ENCODE peak calls at places on chromosome 11, in nine cellular contexts. One of them, this sample, is unnamed.

GRCh38 chr11:47056261-47056915 is 119.8 kb downstream of the CSTPP1 start:
- DNase-seq in AG08395: peak; percentile 32
- DNase-seq in DMS153: no peak
- DNase-seq in activated CD8-positive, alpha-beta memory T cell treated with anti-CD3 and anti-CD28 coated beads for 24 hours: no peak
- DNase-seq in mammary epithelial cell: peak; percentile 17
- DNase-seq in HEK293T: no peak
- DNase-seq in naive B cell: no peak
- DNase-seq in ureter: no peak
- DNase-seq in DMS 273 treated with DMSO at 0.1 percent for 48 hours: no peak
- DNase-seq in this sample: no peak

GRCh38 chr11:81255905-81256304 is 1477.8 kb downstream of the FAM181B start:
- DNase-seq in HEK293T: no peak
- DNase-seq in activated CD8-positive, alpha-beta memory T cell treated with anti-CD3 and anti-CD28 coated beads for 24 hours: no peak
- DNase-seq in AG08395: no peak
- DNase-seq in DMS153: no peak
- DNase-seq in ureter: no peak
- DNase-seq in naive B cell: no peak
- DNase-seq in DMS 273 treated with DMSO at 0.1 percent for 48 hours: no peak
- DNase-seq in mammary epithelial cell: no peak
- DNase-seq in this sample: no peak

GRCh38 chr11:60905047-60905446 is 1.3 kb downstream of the PRPF19 start:
- DNase-seq in naive B cell: no peak
- DNase-seq in mammary epithelial cell: no peak
- DNase-seq in DMS 273 treated with DMSO at 0.1 percent for 48 hours: no peak
- DNase-seq in ureter: no peak
- DNase-seq in DMS153: no peak
- DNase-seq in AG08395: no peak
- DNase-seq in HEK293T: no peak
- DNase-seq in activated CD8-positive, alpha-beta memory T cell treated with anti-CD3 and anti-CD28 coated beads for 24 hours: peak; percentile 47
- DNase-seq in this sample: no peak

GRCh38 chr11:124872280-124872679 is 7.0 kb downstream of the ROBO3 start:
- DNase-seq in DMS 273 treated with DMSO at 0.1 percent for 48 hours: no peak
- DNase-seq in naive B cell: no peak
- DNase-seq in mammary epithelial cell: no peak
- DNase-seq in HEK293T: no peak
- DNase-seq in AG08395: no peak
- DNase-seq in ureter: no peak
- DNase-seq in activated CD8-positive, alpha-beta memory T cell treated with anti-CD3 and anti-CD28 coated beads for 24 hours: no peak
- DNase-seq in DMS153: no peak
- DNase-seq in this sample: no peak

GRCh38 chr11:64842851-64843841 is 1.3 kb downstream of the CDC42BPG start:
- DNase-seq in AG08395: no peak
- DNase-seq in activated CD8-positive, alpha-beta memory T cell treated with anti-CD3 and anti-CD28 coated beads for 24 hours: no peak
- DNase-seq in naive B cell: no peak
- DNase-seq in ureter: peak; percentile 81
- DNase-seq in DMS153: peak; percentile 37
- DNase-seq in HEK293T: no peak
- DNase-seq in mammary epithelial cell: peak; percentile 85
- DNase-seq in DMS 273 treated with DMSO at 0.1 percent for 48 hours: no peak
- DNase-seq in this sample: no peak

GRCh38 chr11:7167976-7168740 is 79.4 kb downstream of the RBMXL2 start:
- DNase-seq in naive B cell: no peak
- DNase-seq in AG08395: no peak
- DNase-seq in DMS 273 treated with DMSO at 0.1 percent for 48 hours: no peak
- DNase-seq in DMS153: no peak
- DNase-seq in activated CD8-positive, alpha-beta memory T cell treated with anti-CD3 and anti-CD28 coated beads for 24 hours: no peak
- DNase-seq in ureter: no peak
- DNase-seq in HEK293T: no peak
- DNase-seq in mammary epithelial cell: no peak
- DNase-seq in this sample: no peak

GRCh38 chr11:122595246-122595645 is 60.3 kb upstream of the UBASH3B start:
- DNase-seq in AG08395: no peak
- DNase-seq in DMS153: no peak
- DNase-seq in HEK293T: no peak
- DNase-seq in DMS 273 treated with DMSO at 0.1 percent for 48 hours: no peak
- DNase-seq in mammary epithelial cell: no peak
- DNase-seq in ureter: no peak
- DNase-seq in activated CD8-positive, alpha-beta memory T cell treated with anti-CD3 and anti-CD28 coated beads for 24 hours: no peak
- DNase-seq in naive B cell: no peak
- DNase-seq in this sample: no peak

GRCh38 chr11:131246156-131246555 is 124.3 kb upstream of the NTM start:
- DNase-seq in HEK293T: no peak
- DNase-seq in naive B cell: no peak
- DNase-seq in DMS 273 treated with DMSO at 0.1 percent for 48 hours: no peak
- DNase-seq in activated CD8-positive, alpha-beta memory T cell treated with anti-CD3 and anti-CD28 coated beads for 24 hours: no peak
- DNase-seq in mammary epithelial cell: no peak
- DNase-seq in AG08395: no peak
- DNase-seq in ureter: no peak
- DNase-seq in DMS153: no peak
- DNase-seq in this sample: no peak

GRCh38 chr11:77266766-77267165 is 34.7 kb downstream of the GDPD4 start:
- DNase-seq in HEK293T: no peak
- DNase-seq in AG08395: no peak
- DNase-seq in DMS153: no peak
- DNase-seq in mammary epithelial cell: no peak
- DNase-seq in DMS 273 treated with DMSO at 0.1 percent for 48 hours: no peak
- DNase-seq in naive B cell: no peak
- DNase-seq in activated CD8-positive, alpha-beta memory T cell treated with anti-CD3 and anti-CD28 coated beads for 24 hours: no peak
- DNase-seq in ureter: no peak
- DNase-seq in this sample: no peak

GRCh38 chr11:37394236-37394870 is 796.3 kb upstream of the RAG2 start:
- DNase-seq in mammary epithelial cell: no peak
- DNase-seq in ureter: no peak
- DNase-seq in HEK293T: no peak
- DNase-seq in naive B cell: no peak
- DNase-seq in DMS 273 treated with DMSO at 0.1 percent for 48 hours: no peak
- DNase-seq in AG08395: no peak
- DNase-seq in activated CD8-positive, alpha-beta memory T cell treated with anti-CD3 and anti-CD28 coated beads for 24 hours: no peak
- DNase-seq in DMS153: no peak
- DNase-seq in this sample: no peak

GRCh38 chr11:34757026-34757451 is 136.1 kb downstream of the EHF start:
- DNase-seq in AG08395: no peak
- DNase-seq in ureter: no peak
- DNase-seq in HEK293T: no peak
- DNase-seq in mammary epithelial cell: peak; percentile 31
- DNase-seq in DMS 273 treated with DMSO at 0.1 percent for 48 hours: no peak
- DNase-seq in naive B cell: no peak
- DNase-seq in activated CD8-positive, alpha-beta memory T cell treated with anti-CD3 and anti-CD28 coated beads for 24 hours: no peak
- DNase-seq in DMS153: no peak
- DNase-seq in this sample: no peak

GRCh38 chr11:1153105-1153950 is 4.4 kb upstream of the MUC5AC start:
- DNase-seq in DMS 273 treated with DMSO at 0.1 percent for 48 hours: no peak
- DNase-seq in mammary epithelial cell: no peak
- DNase-seq in DMS153: peak; percentile 18
- DNase-seq in ureter: no peak
- DNase-seq in AG08395: no peak
- DNase-seq in HEK293T: no peak
- DNase-seq in naive B cell: no peak
- DNase-seq in activated CD8-positive, alpha-beta memory T cell treated with anti-CD3 and anti-CD28 coated beads for 24 hours: peak; percentile 57
- DNase-seq in this sample: no peak

GRCh38 chr11:112345166-112345565 is 84.5 kb upstream of the PLET1 start:
- DNase-seq in DMS153: no peak
- DNase-seq in activated CD8-positive, alpha-beta memory T cell treated with anti-CD3 and anti-CD28 coated beads for 24 hours: no peak
- DNase-seq in ureter: peak; percentile 34
- DNase-seq in AG08395: no peak
- DNase-seq in mammary epithelial cell: no peak
- DNase-seq in HEK293T: no peak
- DNase-seq in DMS 273 treated with DMSO at 0.1 percent for 48 hours: no peak
- DNase-seq in naive B cell: no peak
- DNase-seq in this sample: no peak

GRCh38 chr11:120667281-120667680 is 155.7 kb downstream of the GRIK4 start:
- DNase-seq in ureter: no peak
- DNase-seq in naive B cell: no peak
- DNase-seq in DMS153: no peak
- DNase-seq in HEK293T: no peak
- DNase-seq in activated CD8-positive, alpha-beta memory T cell treated with anti-CD3 and anti-CD28 coated beads for 24 hours: no peak
- DNase-seq in AG08395: peak; percentile 18
- DNase-seq in mammary epithelial cell: no peak
- DNase-seq in DMS 273 treated with DMSO at 0.1 percent for 48 hours: no peak
- DNase-seq in this sample: no peak

GRCh38 chr11:55902308-55902707 is 12.1 kb downstream of the OR5W2 start:
- DNase-seq in DMS 273 treated with DMSO at 0.1 percent for 48 hours: no peak
- DNase-seq in activated CD8-positive, alpha-beta memory T cell treated with anti-CD3 and anti-CD28 coated beads for 24 hours: no peak
- DNase-seq in naive B cell: no peak
- DNase-seq in ureter: no peak
- DNase-seq in AG08395: no peak
- DNase-seq in DMS153: no peak
- DNase-seq in HEK293T: no peak
- DNase-seq in mammary epithelial cell: no peak
- DNase-seq in this sample: no peak

GRCh38 chr11:126194121-126194543 is 17.3 kb downstream of the RPUSD4 start:
- DNase-seq in mammary epithelial cell: peak; percentile 16
- DNase-seq in DMS153: peak; percentile 35
- DNase-seq in ureter: no peak
- DNase-seq in naive B cell: no peak
- DNase-seq in AG08395: peak; percentile 70
- DNase-seq in HEK293T: peak; percentile 61
- DNase-seq in DMS 273 treated with DMSO at 0.1 percent for 48 hours: peak; percentile 6
- DNase-seq in activated CD8-positive, alpha-beta memory T cell treated with anti-CD3 and anti-CD28 coated beads for 24 hours: no peak
- DNase-seq in this sample: no peak

GRCh38 chr11:84261707-84262106 is 975.5 kb upstream of the CCDC90B start:
- DNase-seq in naive B cell: no peak
- DNase-seq in DMS 273 treated with DMSO at 0.1 percent for 48 hours: no peak
- DNase-seq in AG08395: no peak
- DNase-seq in activated CD8-positive, alpha-beta memory T cell treated with anti-CD3 and anti-CD28 coated beads for 24 hours: no peak
- DNase-seq in mammary epithelial cell: no peak
- DNase-seq in ureter: no peak
- DNase-seq in DMS153: no peak
- DNase-seq in HEK293T: no peak
- DNase-seq in this sample: no peak

GRCh38 chr11:75428301-75428724 is 4.7 kb downstream of the KLHL35 start:
- DNase-seq in DMS153: peak; percentile 79
- DNase-seq in naive B cell: peak; percentile 57
- DNase-seq in HEK293T: peak; percentile 84
- DNase-seq in ureter: peak; percentile 77
- DNase-seq in activated CD8-positive, alpha-beta memory T cell treated with anti-CD3 and anti-CD28 coated beads for 24 hours: peak; percentile 74
- DNase-seq in AG08395: peak; percentile 91
- DNase-seq in DMS 273 treated with DMSO at 0.1 percent for 48 hours: no peak
- DNase-seq in mammary epithelial cell: no peak
- DNase-seq in this sample: no peak

GRCh38 chr11:30314625-30315024 is 8.3 kb upstream of the ARL14EP start:
- DNase-seq in AG08395: peak; percentile 16
- DNase-seq in HEK293T: no peak
- DNase-seq in ureter: no peak
- DNase-seq in DMS 273 treated with DMSO at 0.1 percent for 48 hours: no peak
- DNase-seq in activated CD8-positive, alpha-beta memory T cell treated with anti-CD3 and anti-CD28 coated beads for 24 hours: no peak
- DNase-seq in naive B cell: no peak
- DNase-seq in DMS153: no peak
- DNase-seq in mammary epithelial cell: no peak
- DNase-seq in this sample: no peak

GRCh38 chr11:103257360-103257759 is 148.1 kb downstream of the DYNC2H1 start:
- DNase-seq in ureter: no peak
- DNase-seq in DMS 273 treated with DMSO at 0.1 percent for 48 hours: no peak
- DNase-seq in DMS153: no peak
- DNase-seq in HEK293T: peak; percentile 16
- DNase-seq in AG08395: peak; percentile 40
- DNase-seq in naive B cell: no peak
- DNase-seq in mammary epithelial cell: no peak
- DNase-seq in activated CD8-positive, alpha-beta memory T cell treated with anti-CD3 and anti-CD28 coated beads for 24 hours: no peak
- DNase-seq in this sample: no peak

GRCh38 chr11:13837286-13837685 is 125.2 kb upstream of the SPON1 start:
- DNase-seq in mammary epithelial cell: peak; percentile 96
- DNase-seq in DMS 273 treated with DMSO at 0.1 percent for 48 hours: no peak
- DNase-seq in HEK293T: no peak
- DNase-seq in AG08395: no peak
- DNase-seq in activated CD8-positive, alpha-beta memory T cell treated with anti-CD3 and anti-CD28 coated beads for 24 hours: no peak
- DNase-seq in ureter: no peak
- DNase-seq in naive B cell: no peak
- DNase-seq in DMS153: no peak
- DNase-seq in this sample: no peak

This sample was measured in SHP77 treated with DMSO at 0.1 percent for 48 hours.